ENCODE peak calls at places on chromosome 19, in ten cellular contexts. D is activated naive CD4-positive, alpha-beta T cell treated with anti-CD3 and anti-CD28 coated beads, Interleukin-2, amount 10 ng/mL, durations not matched to agents 7 days and 5 days; P is endothelial cell of umbilical vein; N is mesothelial cell of epicardium; T is fibroblast of pulmonary artery; G is fibroblast of mammary gland; Z is stimulated activated CD4-positive, alpha-beta T cell treated with anti-CD3 and anti-CD28 coated beads, Interleukin-1b, Interleukin-23, amount 100 ng/mL, for 24 hours; M is DMS153; H is activated CD4-positive, alpha-beta T cell treated with anti-CD3 and anti-CD28 coated beads for 24 hours; A is activated effector memory CD4-positive, alpha-beta T cell treated with anti-CD3 and anti-CD28 coated beads, Interleukin-2, amount 50 U/mL, for 16 hours. E is an unnamed sample.

GRCh38 chr19:2922987-2923386 is 21.8 kb downstream of the ZNF77 start:
- DNase-seq in P (no peak), Z (no peak), D (no peak), T (peak), H (no peak), M (no peak), A (peak), N (no peak), G (no peak), E (no peak)

GRCh38 chr19:40658031-40658430 is 32.4 kb downstream of the NUMBL start:
- DNase-seq in D (no peak), T (no peak), H (no peak), M (no peak), G (no peak), A (no peak), N (no peak), Z (no peak), P (no peak), E (no peak)

GRCh38 chr19:13872695-13873389 is 4.1 kb upstream of the NANOS3 start:
- DNase-seq in G (no peak), A (peak), Z (no peak), H (no peak), T (no peak), M (no peak), P (peak), D (peak), N (no peak), E (no peak)

GRCh38 chr19:12636631-12637030 is 25.9 kb downstream of the ZNF791 start:
- DNase-seq in D (no peak), G (no peak), N (no peak), T (no peak), H (no peak), P (no peak), A (no peak), M (no peak), Z (no peak), E (no peak)

GRCh38 chr19:12891553-12892021 is 627 bp downstream of the GCDH start:
- DNase-seq in H (no peak), D (no peak), G (no peak), M (no peak), T (no peak), Z (no peak), P (no peak), N (no peak), A (no peak), E (no peak)

GRCh38 chr19:13277104-13277809 is 127.0 kb downstream of the IER2 start:
- DNase-seq in N (no peak), T (peak), H (peak), G (peak), M (peak), D (peak), P (peak), A (peak), Z (peak), E (peak)

GRCh38 chr19:48433337-48433736 is 12.4 kb upstream of the GRWD1 start:
- DNase-seq in T (no peak), Z (no peak), H (no peak), P (no peak), A (no peak), D (no peak), N (no peak), M (no peak), G (no peak), E (no peak)

GRCh38 chr19:45792482-45793177 is at the start of gene DMWD:
- DNase-seq in Z (peak), N (peak), M (peak), T (peak), H (peak), A (peak), D (peak), G (peak), P (peak), E (peak)

GRCh38 chr19:38404858-38405257 is 2.0 kb downstream of the FAM98C start:
- DNase-seq in G (no peak), A (no peak), Z (no peak), D (no peak), M (no peak), P (no peak), H (no peak), N (no peak), T (no peak), E (no peak)